ENCODE peak calls at places on chromosomes 7 and 10, in six cellular contexts. One of them, this sample, is unnamed.

GRCh38 chr7:21497072-21497471 is 45.8 kb upstream of the DNAH11 start:
- DNase-seq in fibroblast of lung: peak; percentile 36
- DNase-seq in occipital lobe: no peak
- DNase-seq in astrocyte of the hippocampus: no peak
- DNase-seq in SK-N-SH: no peak
- DNase-seq in Right ventricle myocardium superior: no peak
- DNase-seq in this sample: no peak

GRCh38 chr7:70574970-70575799 is 556.8 kb upstream of the GALNT17 start:
- DNase-seq in fibroblast of lung: no peak
- DNase-seq in occipital lobe: peak; percentile 50
- DNase-seq in astrocyte of the hippocampus: peak; percentile 73
- DNase-seq in SK-N-SH: peak; percentile 76
- DNase-seq in Right ventricle myocardium superior: no peak
- DNase-seq in this sample: peak; percentile 62

GRCh38 chr10:24208661-24209420 is at the start of gene KIAA1217:
- DNase-seq in fibroblast of lung: peak; percentile 35
- DNase-seq in occipital lobe: no peak
- DNase-seq in astrocyte of the hippocampus: peak; percentile 65
- DNase-seq in SK-N-SH: peak; percentile 57
- DNase-seq in Right ventricle myocardium superior: peak; percentile 70
- DNase-seq in this sample: no peak

GRCh38 chr10:22325948-22326702 is 5.2 kb downstream of the BMI1 start:
- DNase-seq in fibroblast of lung: no peak
- DNase-seq in occipital lobe: no peak
- DNase-seq in astrocyte of the hippocampus: no peak
- DNase-seq in SK-N-SH: no peak
- DNase-seq in Right ventricle myocardium superior: no peak
- DNase-seq in this sample: no peak

GRCh38 chr7:78463039-78463438 is 664.5 kb downstream of the PHTF2 start:
- DNase-seq in fibroblast of lung: no peak
- DNase-seq in occipital lobe: no peak
- DNase-seq in astrocyte of the hippocampus: no peak
- DNase-seq in SK-N-SH: no peak
- DNase-seq in Right ventricle myocardium superior: no peak
- DNase-seq in this sample: no peak

GRCh38 chr10:15369642-15370211 is 1.4 kb downstream of the FAM171A1 start:
- DNase-seq in fibroblast of lung: no peak
- DNase-seq in occipital lobe: no peak
- DNase-seq in astrocyte of the hippocampus: peak; percentile 43
- DNase-seq in SK-N-SH: peak; percentile 64
- DNase-seq in Right ventricle myocardium superior: no peak
- DNase-seq in this sample: no peak

GRCh38 chr7:140316165-140316661 is 82.1 kb downstream of the SLC37A3 start:
- DNase-seq in fibroblast of lung: peak; percentile 62
- DNase-seq in occipital lobe: peak; percentile 86
- DNase-seq in astrocyte of the hippocampus: peak; percentile 84
- DNase-seq in SK-N-SH: no peak
- DNase-seq in Right ventricle myocardium superior: peak; percentile 65
- DNase-seq in this sample: peak; percentile 83

GRCh38 chr7:136869006-136869961 is 832 bp downstream of the CHRM2 start:
- DNase-seq in fibroblast of lung: peak; percentile 32
- DNase-seq in occipital lobe: no peak
- DNase-seq in astrocyte of the hippocampus: peak; percentile 46
- DNase-seq in SK-N-SH: peak; percentile 69
- DNase-seq in Right ventricle myocardium superior: peak; percentile 48
- DNase-seq in this sample: no peak

GRCh38 chr10:88499569-88500470 is 83.3 kb downstream of the RNLS start:
- DNase-seq in fibroblast of lung: peak; percentile 29
- DNase-seq in occipital lobe: no peak
- DNase-seq in astrocyte of the hippocampus: peak; percentile 30
- DNase-seq in SK-N-SH: no peak
- DNase-seq in Right ventricle myocardium superior: no peak
- DNase-seq in this sample: no peak

GRCh38 chr7:40507166-40507565 is 372.4 kb downstream of the SUGCT start:
- DNase-seq in fibroblast of lung: peak; percentile 32
- DNase-seq in occipital lobe: no peak
- DNase-seq in astrocyte of the hippocampus: no peak
- DNase-seq in SK-N-SH: no peak
- DNase-seq in Right ventricle myocardium superior: no peak
- DNase-seq in this sample: no peak

GRCh38 chr7:122217125-122217524 is 73.1 kb upstream of the AASS start:
- DNase-seq in fibroblast of lung: peak; percentile 17
- DNase-seq in occipital lobe: no peak
- DNase-seq in astrocyte of the hippocampus: peak; percentile 38
- DNase-seq in SK-N-SH: no peak
- DNase-seq in Right ventricle myocardium superior: no peak
- DNase-seq in this sample: no peak

GRCh38 chr10:15200626-15201025 is 32.1 kb upstream of the NMT2 start:
- DNase-seq in fibroblast of lung: peak; percentile 62
- DNase-seq in occipital lobe: no peak
- DNase-seq in astrocyte of the hippocampus: peak; percentile 91
- DNase-seq in SK-N-SH: no peak
- DNase-seq in Right ventricle myocardium superior: no peak
- DNase-seq in this sample: no peak

GRCh38 chr10:91103384-91104184 is 116.9 kb upstream of the PCGF5 start:
- DNase-seq in fibroblast of lung: no peak
- DNase-seq in occipital lobe: no peak
- DNase-seq in astrocyte of the hippocampus: no peak
- DNase-seq in SK-N-SH: peak; percentile 34
- DNase-seq in Right ventricle myocardium superior: no peak
- DNase-seq in this sample: no peak

GRCh38 chr10:102316421-102316820 is 71.1 kb downstream of the GBF1 start:
- DNase-seq in fibroblast of lung: no peak
- DNase-seq in occipital lobe: no peak
- DNase-seq in astrocyte of the hippocampus: no peak
- DNase-seq in SK-N-SH: no peak
- DNase-seq in Right ventricle myocardium superior: no peak
- DNase-seq in this sample: no peak

GRCh38 chr7:93719546-93719945 is 145.0 kb upstream of the CALCR start:
- DNase-seq in fibroblast of lung: peak; percentile 39
- DNase-seq in occipital lobe: no peak
- DNase-seq in astrocyte of the hippocampus: peak; percentile 67
- DNase-seq in SK-N-SH: no peak
- DNase-seq in Right ventricle myocardium superior: no peak
- DNase-seq in this sample: no peak